ENCODE peak calls at places on chromosomes 7 and 10, in seven cellular contexts. Y is AG04450, C is neural progenitor cell, O is fibroblast of lung, L is tibial nerve, N is chondrocyte, V is lower lobe of right lung. Z is an unnamed sample.

GRCh38 chr10:37895674-37896073 is 38.3 kb upstream of the ZNF248 start:
- DNase-seq in N (no peak), L (no peak), V (no peak), Y (no peak), C (no peak), O (no peak), Z (no peak)

GRCh38 chr10:98489561-98490481 is 43.1 kb upstream of the HPS1 start:
- DNase-seq in N (no peak), V (no peak), O (no peak), L (no peak), Y (no peak), C (no peak), Z (no peak)

GRCh38 chr7:44461387-44461786 is 29.1 kb downstream of the NUDCD3 start:
- DNase-seq in C (no peak), N (no peak), Y (peak), L (no peak), O (peak), V (no peak), Z (peak)

GRCh38 chr10:69492746-69493462 is 41.6 kb downstream of the TSPAN15 start:
- DNase-seq in N (no peak), V (no peak), Y (no peak), C (no peak), O (no peak), L (no peak), Z (no peak)

GRCh38 chr7:123647106-123647730 is 8.4 kb upstream of the LMOD2 start:
- DNase-seq in N (no peak), O (no peak), V (no peak), Y (no peak), L (no peak), C (no peak), Z (no peak)

GRCh38 chr10:69895759-69896158 is 94.1 kb downstream of the COL13A1 start:
- DNase-seq in N (peak), C (no peak), Y (peak), O (peak), L (no peak), V (no peak), Z (no peak)

GRCh38 chr7:25031007-25031406 is 51.0 kb upstream of the OSBPL3 start:
- DNase-seq in Y (no peak), V (no peak), O (no peak), L (no peak), N (no peak), C (no peak), Z (no peak)

GRCh38 chr7:20095862-20096261 is 121.3 kb downstream of the MACC1 start:
- DNase-seq in L (no peak), N (no peak), O (no peak), V (no peak), C (no peak), Y (no peak), Z (no peak)

GRCh38 chr10:29034592-29034991 is 254.3 kb upstream of the LYZL1 start:
- DNase-seq in V (no peak), C (no peak), L (no peak), N (no peak), Y (no peak), O (no peak), Z (no peak)

GRCh38 chr10:121159670-121160069 is 308.5 kb downstream of the WDR11 start:
- DNase-seq in O (no peak), C (no peak), N (no peak), Y (no peak), V (no peak), L (no peak), Z (no peak)

GRCh38 chr7:134888141-134888740 is 98.1 kb upstream of the AGBL3 start:
- DNase-seq in L (no peak), N (no peak), C (no peak), O (no peak), Y (no peak), V (no peak), Z (no peak)

GRCh38 chr7:44539669-44540516 is 1.2 kb downstream of the NPC1L1 start:
- DNase-seq in N (no peak), C (no peak), Y (no peak), L (no peak), O (no peak), V (no peak), Z (no peak)

GRCh38 chr10:95663496-95663895 is 7.0 kb upstream of the ALDH18A1 start:
- DNase-seq in L (no peak), N (no peak), V (no peak), O (no peak), C (no peak), Y (no peak), Z (no peak)

GRCh38 chr10:89279449-89279869 is 22.4 kb upstream of the IFIT2 start:
- DNase-seq in C (no peak), N (no peak), O (peak), L (no peak), V (no peak), Y (no peak), Z (no peak)

GRCh38 chr7:151251328-151251925 is 2.9 kb upstream of the SMARCD3 start:
- DNase-seq in O (peak), L (peak), V (peak), Y (no peak), C (no peak), N (no peak), Z (no peak)

GRCh38 chr10:45437587-45438456 is 63.8 kb downstream of the ALOX5 start:
- DNase-seq in Y (no peak), O (peak), C (no peak), L (no peak), N (no peak), V (no peak), Z (no peak)

GRCh38 chr7:90459888-90460287 is 9.6 kb upstream of the PTTG1IP2 start:
- DNase-seq in N (no peak), V (no peak), O (no peak), C (no peak), Y (no peak), L (no peak), Z (no peak)

GRCh38 chr7:151271699-151272355 is 23.3 kb upstream of the SMARCD3 start:
- DNase-seq in O (peak), C (no peak), V (peak), L (peak), N (peak), Y (no peak), Z (no peak)

GRCh38 chr10:131983780-131984179 is 2.1 kb upstream of the BNIP3 start:
- DNase-seq in C (no peak), Y (peak), V (no peak), L (no peak), O (peak), N (no peak), Z (peak)

GRCh38 chr7:34156336-34156735 is 251.0 kb downstream of the BMPER start:
- DNase-seq in V (no peak), C (no peak), L (no peak), O (no peak), Y (no peak), N (no peak), Z (no peak)

GRCh38 chr7:159063046-159063840 is 81.4 kb downstream of the VIPR2 start:
- DNase-seq in N (no peak), V (no peak), L (no peak), O (no peak), C (no peak), Y (no peak), Z (no peak)

DNA sequence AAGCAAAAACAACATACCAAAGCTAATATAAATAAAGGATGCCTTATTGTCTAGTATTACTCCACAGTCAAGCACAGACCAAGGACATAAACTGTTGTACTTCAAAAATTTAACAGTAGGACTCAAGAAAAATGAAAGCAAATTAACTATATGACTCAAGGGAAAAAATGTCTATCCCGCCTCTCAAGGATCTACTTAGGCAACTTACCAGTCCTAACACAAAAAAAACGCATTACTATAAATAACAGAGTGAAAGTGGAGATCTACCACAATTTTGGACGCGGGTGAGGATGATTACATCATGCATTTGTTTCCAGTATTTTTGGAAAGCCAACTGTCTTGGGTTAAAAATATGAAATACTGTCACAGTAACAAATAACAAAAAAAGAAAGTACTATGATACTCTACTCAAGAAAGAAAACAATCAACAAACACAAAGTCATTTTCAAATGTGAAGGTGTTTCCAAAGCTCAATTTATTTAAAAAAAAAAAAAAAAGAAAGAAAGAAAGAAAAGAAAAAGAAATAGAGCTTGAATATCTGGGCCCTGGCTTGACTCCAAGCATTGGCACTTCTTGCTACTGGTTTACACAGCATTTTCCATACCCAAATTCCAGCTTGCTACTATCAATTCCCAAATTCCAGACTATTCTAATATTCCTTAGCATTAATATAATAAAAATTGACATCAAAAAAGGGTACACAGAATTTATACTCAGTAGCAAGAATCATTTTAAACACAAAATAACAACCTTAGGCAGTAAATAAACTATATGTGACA is 99.4 kb downstream of the RSU1 start:
- DNase-seq in V (no peak), L (no peak), C (no peak), N (no peak), Y (peak), O (peak), Z (no peak)
- TF ChIP-seq CTCF in V (no peak), L (no peak), C (no peak), N (peak), Y (no peak), O (no peak), Z (no peak)

DNA sequence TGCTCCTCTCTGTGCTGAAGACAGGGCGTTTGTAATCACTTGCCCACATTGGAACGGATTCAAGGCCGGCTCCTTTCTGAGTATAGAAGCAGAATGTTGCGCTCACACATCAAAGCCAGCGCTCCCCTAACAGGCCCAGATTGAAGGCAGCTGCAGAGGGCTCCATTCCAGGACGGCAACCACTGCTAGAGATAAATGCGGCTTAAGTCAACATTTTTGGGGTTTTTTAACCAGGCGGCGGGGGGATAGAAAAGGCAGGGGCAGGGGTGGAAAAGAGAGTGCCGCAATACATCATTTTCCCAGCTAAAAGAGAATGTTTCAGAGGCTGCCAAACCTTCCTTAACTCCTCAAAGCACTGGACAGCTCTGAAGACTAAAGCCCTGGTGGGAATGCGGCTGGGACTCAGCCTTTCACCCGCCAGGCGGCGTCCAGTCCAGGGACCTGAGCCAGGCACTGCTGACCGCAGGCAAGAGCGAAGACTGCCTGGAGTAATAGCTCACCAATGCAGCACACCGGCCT is 189.6 kb downstream of the TNS3 start:
- DNase-seq in N (no peak), L (peak), V (no peak), O (peak), C (peak), Y (peak), Z (no peak)
- TF ChIP-seq CTCF in N (no peak), L (peak), V (peak), O (peak), C (no peak), Y (peak), Z (peak)

GRCh38 chr7:76330673-76331072 is 28.1 kb downstream of the YWHAG start:
- DNase-seq in Y (no peak), O (no peak), L (no peak), V (no peak), N (no peak), C (no peak), Z (no peak)
- TF ChIP-seq CTCF in Y (no peak), O (no peak), L (no peak), V (no peak), N (no peak), C (peak), Z (peak)

GRCh38 chr10:126500866-126501265 is 112.6 kb upstream of the ADAM12 start:
- DNase-seq in O (peak), C (no peak), Y (peak), V (no peak), L (no peak), N (no peak), Z (peak)
- TF ChIP-seq CTCF in O (peak), C (no peak), Y (peak), V (no peak), L (no peak), N (peak), Z (no peak)

Z was measured in HFF-Myc.